ENCODE peak calls at places on chromosome 16, in ten cellular contexts. One of them, this sample, is unnamed.

GRCh38 chr16:65153365-65154105 is 31.7 kb upstream of the CDH11 start:
- DNase-seq in DND-41: no peak
- DNase-seq in PC-9: no peak
- DNase-seq in uterus: no peak
- DNase-seq in lung: no peak
- DNase-seq in heart left ventricle: no peak
- DNase-seq in D721Med: no peak
- DNase-seq in fibroblast of mammary gland: no peak
- DNase-seq in AG10803: no peak
- DNase-seq in GM06990: no peak
- DNase-seq in this sample: no peak

GRCh38 chr16:89354325-89354724 is 136.0 kb downstream of the ANKRD11 start:
- DNase-seq in DND-41: no peak
- DNase-seq in PC-9: no peak
- DNase-seq in uterus: no peak
- DNase-seq in lung: no peak
- DNase-seq in heart left ventricle: no peak
- DNase-seq in D721Med: no peak
- DNase-seq in fibroblast of mammary gland: no peak
- DNase-seq in AG10803: no peak
- DNase-seq in GM06990: no peak
- DNase-seq in this sample: no peak

GRCh38 chr16:11601911-11602310 is 15.2 kb upstream of the LITAF start:
- DNase-seq in DND-41: no peak
- DNase-seq in PC-9: no peak
- DNase-seq in uterus: no peak
- DNase-seq in lung: no peak
- DNase-seq in heart left ventricle: no peak
- DNase-seq in D721Med: no peak
- DNase-seq in fibroblast of mammary gland: no peak
- DNase-seq in AG10803: no peak
- DNase-seq in GM06990: no peak
- DNase-seq in this sample: no peak

GRCh38 chr16:708019-708418 is 2.4 kb upstream of the FBXL16 start:
- DNase-seq in DND-41: no peak
- DNase-seq in PC-9: no peak
- DNase-seq in uterus: no peak
- DNase-seq in lung: no peak
- DNase-seq in heart left ventricle: no peak
- DNase-seq in D721Med: no peak
- DNase-seq in fibroblast of mammary gland: no peak
- DNase-seq in AG10803: no peak
- DNase-seq in GM06990: no peak
- DNase-seq in this sample: no peak

GRCh38 chr16:10599626-10600025 is 19.2 kb upstream of the EMP2 start:
- DNase-seq in DND-41: no peak
- DNase-seq in PC-9: no peak
- DNase-seq in uterus: no peak
- DNase-seq in lung: no peak
- DNase-seq in heart left ventricle: no peak
- DNase-seq in D721Med: no peak
- DNase-seq in fibroblast of mammary gland: no peak
- DNase-seq in AG10803: no peak
- DNase-seq in GM06990: no peak
- DNase-seq in this sample: no peak

GRCh38 chr16:71746442-71747046 is 22.0 kb upstream of the PHLPP2 start:
- DNase-seq in DND-41: peak; percentile 16
- DNase-seq in PC-9: peak; percentile 7
- DNase-seq in uterus: no peak
- DNase-seq in lung: no peak
- DNase-seq in heart left ventricle: no peak
- DNase-seq in D721Med: no peak
- DNase-seq in fibroblast of mammary gland: peak; percentile 62
- DNase-seq in AG10803: peak; percentile 50
- DNase-seq in GM06990: no peak
- DNase-seq in this sample: peak; percentile 34

GRCh38 chr16:16057102-16057501 is 107.7 kb downstream of the ABCC1 start:
- DNase-seq in DND-41: no peak
- DNase-seq in PC-9: no peak
- DNase-seq in uterus: no peak
- DNase-seq in lung: no peak
- DNase-seq in heart left ventricle: no peak
- DNase-seq in D721Med: no peak
- DNase-seq in fibroblast of mammary gland: no peak
- DNase-seq in AG10803: no peak
- DNase-seq in GM06990: no peak
- DNase-seq in this sample: no peak

GRCh38 chr16:11016993-11017392 is 72.6 kb downstream of the CLEC16A start:
- DNase-seq in DND-41: peak; percentile 36
- DNase-seq in PC-9: peak; percentile 75
- DNase-seq in uterus: peak; percentile 39
- DNase-seq in lung: peak; percentile 60
- DNase-seq in heart left ventricle: no peak
- DNase-seq in D721Med: no peak
- DNase-seq in fibroblast of mammary gland: peak; percentile 80
- DNase-seq in AG10803: peak; percentile 49
- DNase-seq in GM06990: no peak
- DNase-seq in this sample: peak; percentile 66

GRCh38 chr16:50697881-50698767 is 4.7 kb downstream of the NOD2 start:
- DNase-seq in DND-41: no peak
- DNase-seq in PC-9: no peak
- DNase-seq in uterus: peak; percentile 27
- DNase-seq in lung: no peak
- DNase-seq in heart left ventricle: peak; percentile 52
- DNase-seq in D721Med: no peak
- DNase-seq in fibroblast of mammary gland: peak; percentile 38
- DNase-seq in AG10803: peak; percentile 33
- DNase-seq in GM06990: peak; percentile 73
- DNase-seq in this sample: peak; percentile 78

GRCh38 chr16:67393111-67393789 is at the start of gene TPPP3:
- DNase-seq in DND-41: no peak
- DNase-seq in PC-9: peak; percentile 83
- DNase-seq in uterus: peak; percentile 94
- DNase-seq in lung: peak; percentile 84
- DNase-seq in heart left ventricle: peak; percentile 92
- DNase-seq in D721Med: peak; percentile 66
- DNase-seq in fibroblast of mammary gland: peak; percentile 76
- DNase-seq in AG10803: peak; percentile 69
- DNase-seq in GM06990: no peak
- DNase-seq in this sample: peak; percentile 76

DNA sequence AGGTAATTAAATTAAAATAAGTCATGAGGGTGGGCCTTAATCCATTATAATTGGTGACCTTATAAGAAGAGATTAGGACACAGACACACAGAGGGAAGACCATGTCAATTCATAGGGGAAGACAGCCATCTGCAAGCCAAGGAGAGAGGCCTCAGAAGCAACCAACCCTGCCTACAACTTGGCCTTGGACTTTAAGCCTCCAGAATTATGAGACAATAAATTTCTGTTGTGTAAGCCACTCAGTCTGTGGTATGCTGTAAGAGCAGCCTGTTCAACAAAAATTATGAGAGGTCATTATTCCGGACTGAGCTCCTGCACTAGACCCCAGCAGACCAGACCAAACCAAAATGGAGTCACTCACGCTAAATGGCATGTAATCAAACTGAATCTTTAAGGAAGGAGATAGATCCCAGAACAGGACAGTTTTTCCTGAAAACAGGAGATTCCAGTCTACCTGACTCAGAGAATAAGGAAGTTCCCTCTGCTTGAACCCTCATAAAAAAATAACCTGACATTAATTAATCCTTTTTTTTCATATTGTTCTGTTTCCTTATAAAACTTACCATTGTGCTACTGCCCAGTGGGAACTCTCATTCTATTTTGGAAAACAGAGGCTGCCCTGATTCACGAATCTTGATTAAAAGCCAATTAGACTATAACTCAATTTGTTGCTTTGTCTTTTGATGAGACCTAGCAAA is 74.3 kb downstream of the DNAH3 start:
- DNase-seq in DND-41: no peak
- DNase-seq in PC-9: no peak
- DNase-seq in uterus: no peak
- DNase-seq in lung: no peak
- DNase-seq in heart left ventricle: no peak
- DNase-seq in D721Med: no peak
- DNase-seq in fibroblast of mammary gland: no peak
- DNase-seq in AG10803: peak; percentile 8
- DNase-seq in GM06990: no peak
- DNase-seq in this sample: no peak
- TF ChIP-seq CTCF in DND-41: no peak
- TF ChIP-seq CTCF in PC-9: no peak
- TF ChIP-seq CTCF in uterus: no peak
- TF ChIP-seq CTCF in lung: no peak
- TF ChIP-seq CTCF in heart left ventricle: no peak
- TF ChIP-seq CTCF in D721Med: no peak
- TF ChIP-seq CTCF in fibroblast of mammary gland: no peak
- TF ChIP-seq CTCF in AG10803: no peak
- TF ChIP-seq CTCF in GM06990: no peak
- TF ChIP-seq CTCF in this sample: no peak

GRCh38 chr16:27972500-27972899 is 91.0 kb downstream of the GSG1L start:
- DNase-seq in DND-41: peak; percentile 24
- DNase-seq in PC-9: peak; percentile 44
- DNase-seq in uterus: no peak
- DNase-seq in lung: no peak
- DNase-seq in heart left ventricle: no peak
- DNase-seq in D721Med: peak; percentile 39
- DNase-seq in fibroblast of mammary gland: peak; percentile 25
- DNase-seq in AG10803: peak; percentile 19
- DNase-seq in GM06990: no peak
- DNase-seq in this sample: peak; percentile 76
- TF ChIP-seq CTCF in DND-41: peak; percentile 63
- TF ChIP-seq CTCF in PC-9: peak; percentile 77
- TF ChIP-seq CTCF in uterus: no peak
- TF ChIP-seq CTCF in lung: no peak
- TF ChIP-seq CTCF in heart left ventricle: peak; percentile 34
- TF ChIP-seq CTCF in D721Med: peak; percentile 68
- TF ChIP-seq CTCF in fibroblast of mammary gland: peak; percentile 37
- TF ChIP-seq CTCF in AG10803: peak; percentile 49
- TF ChIP-seq CTCF in GM06990: peak; percentile 71
- TF ChIP-seq CTCF in this sample: peak; percentile 71

DNA sequence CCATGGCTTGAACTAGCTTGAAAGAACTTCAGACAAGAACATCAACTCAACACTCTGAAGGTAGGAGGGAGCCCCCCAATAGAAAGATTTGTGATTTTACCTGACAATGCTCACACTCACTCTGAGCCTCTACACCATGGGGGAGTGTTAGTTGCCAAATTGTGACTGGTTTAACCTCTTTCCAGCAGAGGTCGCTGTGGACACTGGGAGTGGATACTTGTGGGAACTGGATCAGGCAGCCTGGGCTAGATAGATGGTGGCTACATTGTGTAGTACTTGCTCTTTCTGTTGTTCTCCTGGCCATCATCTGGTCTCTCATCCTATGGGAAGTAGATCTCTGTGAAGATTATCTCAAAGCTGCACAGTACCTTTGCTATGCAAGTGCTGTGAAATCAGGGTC is 2.9 kb downstream of the SMPD3 start:
- DNase-seq in DND-41: peak; percentile 57
- DNase-seq in PC-9: peak; percentile 39
- DNase-seq in uterus: no peak
- DNase-seq in lung: peak; percentile 55
- DNase-seq in heart left ventricle: no peak
- DNase-seq in D721Med: peak; percentile 19
- DNase-seq in fibroblast of mammary gland: peak; percentile 44
- DNase-seq in AG10803: no peak
- DNase-seq in GM06990: no peak
- DNase-seq in this sample: peak; percentile 72
- TF ChIP-seq CTCF in DND-41: peak; percentile 72
- TF ChIP-seq CTCF in PC-9: peak; percentile 77
- TF ChIP-seq CTCF in uterus: no peak
- TF ChIP-seq CTCF in lung: peak; percentile 31
- TF ChIP-seq CTCF in heart left ventricle: no peak
- TF ChIP-seq CTCF in D721Med: peak; percentile 76
- TF ChIP-seq CTCF in fibroblast of mammary gland: peak; percentile 59
- TF ChIP-seq CTCF in AG10803: peak; percentile 47
- TF ChIP-seq CTCF in GM06990: peak; percentile 68
- TF ChIP-seq CTCF in this sample: peak; percentile 69

DNA sequence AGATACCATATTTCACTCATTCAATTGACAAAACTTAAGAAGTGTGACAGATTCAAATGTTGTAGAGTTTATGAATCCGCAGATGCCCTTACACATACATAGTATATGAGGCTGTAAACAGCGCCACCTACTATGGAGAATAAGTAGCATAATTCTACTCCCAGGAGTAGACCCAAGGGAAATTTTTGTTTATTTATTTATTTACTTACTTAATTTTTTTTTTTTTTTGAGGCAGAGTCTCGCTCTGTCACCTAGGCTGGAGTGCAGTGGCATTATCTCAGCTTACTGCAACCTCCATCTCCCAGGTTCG is 35.5 kb downstream of the GAN start:
- DNase-seq in DND-41: no peak
- DNase-seq in PC-9: no peak
- DNase-seq in uterus: no peak
- DNase-seq in lung: no peak
- DNase-seq in heart left ventricle: no peak
- DNase-seq in D721Med: no peak
- DNase-seq in fibroblast of mammary gland: peak; percentile 23
- DNase-seq in AG10803: peak; percentile 3
- DNase-seq in GM06990: no peak
- DNase-seq in this sample: no peak
- TF ChIP-seq CTCF in DND-41: peak; percentile 8
- TF ChIP-seq CTCF in PC-9: peak; percentile 42
- TF ChIP-seq CTCF in uterus: no peak
- TF ChIP-seq CTCF in lung: no peak
- TF ChIP-seq CTCF in heart left ventricle: no peak
- TF ChIP-seq CTCF in D721Med: peak; percentile 11
- TF ChIP-seq CTCF in fibroblast of mammary gland: peak; percentile 19
- TF ChIP-seq CTCF in AG10803: no peak
- TF ChIP-seq CTCF in GM06990: peak; percentile 12
- TF ChIP-seq CTCF in this sample: no peak

GRCh38 chr16:3780570-3780969 is 63.2 kb upstream of the TRAP1 start:
- DNase-seq in DND-41: no peak
- DNase-seq in PC-9: no peak
- DNase-seq in uterus: no peak
- DNase-seq in lung: no peak
- DNase-seq in heart left ventricle: no peak
- DNase-seq in D721Med: no peak
- DNase-seq in fibroblast of mammary gland: peak; percentile 31
- DNase-seq in AG10803: peak; percentile 10
- DNase-seq in GM06990: no peak
- DNase-seq in this sample: peak; percentile 40
- TF ChIP-seq CTCF in DND-41: peak; percentile 41
- TF ChIP-seq CTCF in PC-9: no peak
- TF ChIP-seq CTCF in uterus: no peak
- TF ChIP-seq CTCF in lung: no peak
- TF ChIP-seq CTCF in heart left ventricle: no peak
- TF ChIP-seq CTCF in D721Med: peak; percentile 18
- TF ChIP-seq CTCF in fibroblast of mammary gland: no peak
- TF ChIP-seq CTCF in AG10803: no peak
- TF ChIP-seq CTCF in GM06990: no peak
- TF ChIP-seq CTCF in this sample: no peak

DNA sequence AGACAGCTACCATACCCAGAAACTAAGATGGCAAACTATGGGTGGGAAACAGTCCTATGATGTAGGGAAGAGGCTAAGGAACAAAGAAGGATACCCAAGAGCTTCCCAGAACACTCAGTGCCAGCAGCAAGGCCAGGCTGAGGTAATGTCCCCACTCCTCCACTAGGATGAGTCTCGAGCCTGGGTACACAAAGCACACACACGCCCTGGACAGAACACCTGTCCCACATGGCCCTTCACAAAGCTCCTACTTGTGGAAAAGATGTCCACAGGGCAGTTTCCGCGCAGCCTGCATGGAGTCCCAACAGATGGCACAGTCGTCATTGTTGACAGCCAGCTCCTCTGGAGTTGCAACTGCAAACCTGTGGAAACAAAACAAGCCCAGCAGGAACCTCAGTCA is 23.9 kb downstream of the AMFR start:
- DNase-seq in DND-41: no peak
- DNase-seq in PC-9: no peak
- DNase-seq in uterus: no peak
- DNase-seq in lung: no peak
- DNase-seq in heart left ventricle: no peak
- DNase-seq in D721Med: no peak
- DNase-seq in fibroblast of mammary gland: no peak
- DNase-seq in AG10803: no peak
- DNase-seq in GM06990: no peak
- DNase-seq in this sample: no peak
- TF ChIP-seq CTCF in DND-41: peak; percentile 46
- TF ChIP-seq CTCF in PC-9: peak; percentile 50
- TF ChIP-seq CTCF in uterus: no peak
- TF ChIP-seq CTCF in lung: no peak
- TF ChIP-seq CTCF in heart left ventricle: no peak
- TF ChIP-seq CTCF in D721Med: peak; percentile 7
- TF ChIP-seq CTCF in fibroblast of mammary gland: peak; percentile 26
- TF ChIP-seq CTCF in AG10803: peak; percentile 23
- TF ChIP-seq CTCF in GM06990: peak; percentile 37
- TF ChIP-seq CTCF in this sample: peak; percentile 32